ENCODE peak calls at places on chromosomes 11 and 22, in eight cellular contexts. One of them, this sample, is unnamed.

GRCh38 chr11:106288057-106288456 is 210.6 kb downstream of the AASDHPPT start:
- DNase-seq in activated T-helper 1 cell treated with Interleukin-2 at 50 U/mL for 16 hours: no peak
- DNase-seq in HCEC 1CT: no peak
- DNase-seq in brain microvascular endothelial cell: no peak
- DNase-seq in caudate nucleus: no peak
- DNase-seq in hepatocyte: no peak
- DNase-seq in HS-5: no peak
- DNase-seq in neural progenitor cell: no peak
- DNase-seq in this sample: no peak

GRCh38 chr11:61035086-61035835 is 63.8 kb downstream of the CD6 start:
- DNase-seq in hepatocyte: no peak
- DNase-seq in activated T-helper 1 cell treated with Interleukin-2 at 50 U/mL for 16 hours: no peak
- DNase-seq in brain microvascular endothelial cell: no peak
- DNase-seq in HCEC 1CT: no peak
- DNase-seq in neural progenitor cell: no peak
- DNase-seq in caudate nucleus: no peak
- DNase-seq in HS-5: no peak
- DNase-seq in this sample: no peak

GRCh38 chr22:26718488-26718887 is 61.1 kb downstream of the MIAT start:
- DNase-seq in HS-5: no peak
- DNase-seq in hepatocyte: no peak
- DNase-seq in neural progenitor cell: no peak
- DNase-seq in brain microvascular endothelial cell: no peak
- DNase-seq in caudate nucleus: no peak
- DNase-seq in HCEC 1CT: no peak
- DNase-seq in activated T-helper 1 cell treated with Interleukin-2 at 50 U/mL for 16 hours: no peak
- DNase-seq in this sample: no peak

GRCh38 chr22:37803636-37804371 is 3.9 kb upstream of the GCAT start:
- DNase-seq in brain microvascular endothelial cell: no peak
- DNase-seq in neural progenitor cell: peak
- DNase-seq in HS-5: no peak
- DNase-seq in caudate nucleus: no peak
- DNase-seq in activated T-helper 1 cell treated with Interleukin-2 at 50 U/mL for 16 hours: no peak
- DNase-seq in hepatocyte: no peak
- DNase-seq in HCEC 1CT: no peak
- DNase-seq in this sample: no peak

GRCh38 chr11:57474017-57474750 is 13.9 kb downstream of the RTN4RL2 start:
- DNase-seq in HCEC 1CT: peak
- DNase-seq in activated T-helper 1 cell treated with Interleukin-2 at 50 U/mL for 16 hours: no peak
- DNase-seq in neural progenitor cell: no peak
- DNase-seq in caudate nucleus: no peak
- DNase-seq in brain microvascular endothelial cell: no peak
- DNase-seq in HS-5: no peak
- DNase-seq in hepatocyte: no peak
- DNase-seq in this sample: no peak

GRCh38 chr22:42841444-42841843 is 15.6 kb downstream of the ARFGAP3 start:
- DNase-seq in hepatocyte: no peak
- DNase-seq in neural progenitor cell: no peak
- DNase-seq in caudate nucleus: no peak
- DNase-seq in HS-5: peak
- DNase-seq in HCEC 1CT: no peak
- DNase-seq in activated T-helper 1 cell treated with Interleukin-2 at 50 U/mL for 16 hours: no peak
- DNase-seq in brain microvascular endothelial cell: peak
- DNase-seq in this sample: no peak

GRCh38 chr11:78659326-78660319 is 85.0 kb upstream of the NARS2 start:
- DNase-seq in brain microvascular endothelial cell: no peak
- DNase-seq in hepatocyte: no peak
- DNase-seq in HCEC 1CT: no peak
- DNase-seq in activated T-helper 1 cell treated with Interleukin-2 at 50 U/mL for 16 hours: no peak
- DNase-seq in neural progenitor cell: no peak
- DNase-seq in HS-5: no peak
- DNase-seq in caudate nucleus: no peak
- DNase-seq in this sample: no peak

GRCh38 chr22:46043339-46043738 is 66.4 kb upstream of the WNT7B start:
- DNase-seq in HCEC 1CT: no peak
- DNase-seq in brain microvascular endothelial cell: no peak
- DNase-seq in caudate nucleus: no peak
- DNase-seq in hepatocyte: no peak
- DNase-seq in neural progenitor cell: no peak
- DNase-seq in HS-5: no peak
- DNase-seq in activated T-helper 1 cell treated with Interleukin-2 at 50 U/mL for 16 hours: no peak
- DNase-seq in this sample: no peak

GRCh38 chr11:45900916-45901617 is 6.0 kb downstream of the FREY1 start:
- DNase-seq in HCEC 1CT: no peak
- DNase-seq in brain microvascular endothelial cell: no peak
- DNase-seq in neural progenitor cell: peak
- DNase-seq in HS-5: no peak
- DNase-seq in hepatocyte: no peak
- DNase-seq in caudate nucleus: peak
- DNase-seq in activated T-helper 1 cell treated with Interleukin-2 at 50 U/mL for 16 hours: no peak
- DNase-seq in this sample: no peak

GRCh38 chr22:31942091-31942490 is 2.2 kb upstream of the YWHAH start:
- DNase-seq in caudate nucleus: no peak
- DNase-seq in HS-5: no peak
- DNase-seq in hepatocyte: no peak
- DNase-seq in HCEC 1CT: no peak
- DNase-seq in activated T-helper 1 cell treated with Interleukin-2 at 50 U/mL for 16 hours: no peak
- DNase-seq in brain microvascular endothelial cell: no peak
- DNase-seq in neural progenitor cell: no peak
- DNase-seq in this sample: no peak

GRCh38 chr11:11998091-11998781 is 10.2 kb downstream of the DKK3 start:
- DNase-seq in hepatocyte: no peak
- DNase-seq in neural progenitor cell: no peak
- DNase-seq in brain microvascular endothelial cell: peak
- DNase-seq in activated T-helper 1 cell treated with Interleukin-2 at 50 U/mL for 16 hours: no peak
- DNase-seq in HCEC 1CT: peak
- DNase-seq in HS-5: peak
- DNase-seq in caudate nucleus: no peak
- DNase-seq in this sample: peak

GRCh38 chr11:77075425-77075905 is 8.7 kb downstream of the CAPN5 start:
- DNase-seq in caudate nucleus: no peak
- DNase-seq in HCEC 1CT: no peak
- DNase-seq in neural progenitor cell: no peak
- DNase-seq in brain microvascular endothelial cell: no peak
- DNase-seq in HS-5: no peak
- DNase-seq in activated T-helper 1 cell treated with Interleukin-2 at 50 U/mL for 16 hours: no peak
- DNase-seq in hepatocyte: peak
- DNase-seq in this sample: no peak

GRCh38 chr11:29029452-29029851 is 921.3 kb downstream of the METTL15 start:
- DNase-seq in HCEC 1CT: no peak
- DNase-seq in caudate nucleus: no peak
- DNase-seq in brain microvascular endothelial cell: no peak
- DNase-seq in neural progenitor cell: no peak
- DNase-seq in activated T-helper 1 cell treated with Interleukin-2 at 50 U/mL for 16 hours: no peak
- DNase-seq in HS-5: no peak
- DNase-seq in hepatocyte: no peak
- DNase-seq in this sample: no peak

GRCh38 chr11:134050541-134051383 is 18.1 kb upstream of the JAM3 start:
- DNase-seq in neural progenitor cell: peak
- DNase-seq in HS-5: no peak
- DNase-seq in hepatocyte: peak
- DNase-seq in caudate nucleus: peak
- DNase-seq in HCEC 1CT: peak
- DNase-seq in brain microvascular endothelial cell: peak
- DNase-seq in activated T-helper 1 cell treated with Interleukin-2 at 50 U/mL for 16 hours: peak
- DNase-seq in this sample: no peak

GRCh38 chr22:38504731-38505594 is 1.1 kb downstream of the DDX17 start:
- DNase-seq in activated T-helper 1 cell treated with Interleukin-2 at 50 U/mL for 16 hours: peak
- DNase-seq in caudate nucleus: no peak
- DNase-seq in HS-5: no peak
- DNase-seq in neural progenitor cell: peak
- DNase-seq in hepatocyte: peak
- DNase-seq in HCEC 1CT: peak
- DNase-seq in brain microvascular endothelial cell: peak
- DNase-seq in this sample: no peak

GRCh38 chr22:31625661-31626426 is 36.2 kb downstream of the PISD start:
- DNase-seq in hepatocyte: peak
- DNase-seq in HCEC 1CT: no peak
- DNase-seq in activated T-helper 1 cell treated with Interleukin-2 at 50 U/mL for 16 hours: no peak
- DNase-seq in HS-5: no peak
- DNase-seq in caudate nucleus: peak
- DNase-seq in brain microvascular endothelial cell: peak
- DNase-seq in neural progenitor cell: peak
- DNase-seq in this sample: no peak

GRCh38 chr11:95419915-95420314 is 188.9 kb upstream of the SESN3 start:
- DNase-seq in brain microvascular endothelial cell: peak
- DNase-seq in neural progenitor cell: no peak
- DNase-seq in caudate nucleus: no peak
- DNase-seq in HS-5: peak
- DNase-seq in activated T-helper 1 cell treated with Interleukin-2 at 50 U/mL for 16 hours: no peak
- DNase-seq in HCEC 1CT: peak
- DNase-seq in hepatocyte: peak
- DNase-seq in this sample: no peak

GRCh38 chr11:93225642-93226041 is 27.9 kb upstream of the SLC36A4 start:
- DNase-seq in neural progenitor cell: no peak
- DNase-seq in brain microvascular endothelial cell: no peak
- DNase-seq in HS-5: no peak
- DNase-seq in hepatocyte: no peak
- DNase-seq in HCEC 1CT: peak
- DNase-seq in activated T-helper 1 cell treated with Interleukin-2 at 50 U/mL for 16 hours: no peak
- DNase-seq in caudate nucleus: peak
- DNase-seq in this sample: no peak

GRCh38 chr11:65089621-65090020 is 5.6 kb downstream of the ZFPL1 start:
- DNase-seq in HCEC 1CT: no peak
- DNase-seq in hepatocyte: no peak
- DNase-seq in HS-5: no peak
- DNase-seq in caudate nucleus: no peak
- DNase-seq in neural progenitor cell: no peak
- DNase-seq in brain microvascular endothelial cell: no peak
- DNase-seq in activated T-helper 1 cell treated with Interleukin-2 at 50 U/mL for 16 hours: no peak
- DNase-seq in this sample: no peak

GRCh38 chr11:33827206-33827605 is 52.9 kb upstream of the FBXO3 start:
- DNase-seq in HS-5: no peak
- DNase-seq in HCEC 1CT: no peak
- DNase-seq in neural progenitor cell: no peak
- DNase-seq in hepatocyte: no peak
- DNase-seq in activated T-helper 1 cell treated with Interleukin-2 at 50 U/mL for 16 hours: no peak
- DNase-seq in caudate nucleus: peak
- DNase-seq in brain microvascular endothelial cell: no peak
- DNase-seq in this sample: no peak

GRCh38 chr11:16093889-16094653 is 262.3 kb downstream of the SOX6 start:
- DNase-seq in hepatocyte: no peak
- DNase-seq in activated T-helper 1 cell treated with Interleukin-2 at 50 U/mL for 16 hours: no peak
- DNase-seq in caudate nucleus: no peak
- DNase-seq in HCEC 1CT: no peak
- DNase-seq in brain microvascular endothelial cell: no peak
- DNase-seq in HS-5: no peak
- DNase-seq in neural progenitor cell: no peak
- DNase-seq in this sample: no peak

GRCh38 chr11:118313242-118313641 is 8.7 kb downstream of the CD3E start:
- DNase-seq in hepatocyte: no peak
- DNase-seq in activated T-helper 1 cell treated with Interleukin-2 at 50 U/mL for 16 hours: no peak
- DNase-seq in brain microvascular endothelial cell: no peak
- DNase-seq in HCEC 1CT: no peak
- DNase-seq in caudate nucleus: no peak
- DNase-seq in neural progenitor cell: no peak
- DNase-seq in HS-5: no peak
- DNase-seq in this sample: no peak

GRCh38 chr22:30198152-30198845 is 48.3 kb downstream of the LIF start:
- DNase-seq in activated T-helper 1 cell treated with Interleukin-2 at 50 U/mL for 16 hours: no peak
- DNase-seq in hepatocyte: no peak
- DNase-seq in HS-5: no peak
- DNase-seq in caudate nucleus: no peak
- DNase-seq in neural progenitor cell: no peak
- DNase-seq in HCEC 1CT: no peak
- DNase-seq in brain microvascular endothelial cell: no peak
- DNase-seq in this sample: no peak

GRCh38 chr11:77211594-77212251 is 83.7 kb downstream of the MYO7A start:
- DNase-seq in neural progenitor cell: peak
- DNase-seq in caudate nucleus: no peak
- DNase-seq in activated T-helper 1 cell treated with Interleukin-2 at 50 U/mL for 16 hours: no peak
- DNase-seq in HCEC 1CT: no peak
- DNase-seq in HS-5: no peak
- DNase-seq in brain microvascular endothelial cell: no peak
- DNase-seq in hepatocyte: no peak
- DNase-seq in this sample: no peak

GRCh38 chr22:19410941-19411689 is 20.4 kb downstream of the HIRA start:
- DNase-seq in hepatocyte: no peak
- DNase-seq in neural progenitor cell: no peak
- DNase-seq in caudate nucleus: no peak
- DNase-seq in HCEC 1CT: no peak
- DNase-seq in brain microvascular endothelial cell: no peak
- DNase-seq in HS-5: no peak
- DNase-seq in activated T-helper 1 cell treated with Interleukin-2 at 50 U/mL for 16 hours: no peak
- DNase-seq in this sample: no peak

GRCh38 chr22:27543460-27543859 is 258.1 kb downstream of the MN1 start:
- DNase-seq in caudate nucleus: no peak
- DNase-seq in hepatocyte: no peak
- DNase-seq in neural progenitor cell: no peak
- DNase-seq in HCEC 1CT: no peak
- DNase-seq in brain microvascular endothelial cell: no peak
- DNase-seq in HS-5: no peak
- DNase-seq in activated T-helper 1 cell treated with Interleukin-2 at 50 U/mL for 16 hours: no peak
- DNase-seq in this sample: no peak

GRCh38 chr22:50184004-50184461 is 1.7 kb upstream of the TRABD start:
- DNase-seq in neural progenitor cell: peak
- DNase-seq in caudate nucleus: no peak
- DNase-seq in activated T-helper 1 cell treated with Interleukin-2 at 50 U/mL for 16 hours: no peak
- DNase-seq in HCEC 1CT: peak
- DNase-seq in brain microvascular endothelial cell: no peak
- DNase-seq in hepatocyte: peak
- DNase-seq in HS-5: no peak
- DNase-seq in this sample: no peak

GRCh38 chr11:65112551-65113360 is 1.1 kb downstream of the TM7SF2 start:
- DNase-seq in activated T-helper 1 cell treated with Interleukin-2 at 50 U/mL for 16 hours: peak
- DNase-seq in caudate nucleus: peak
- DNase-seq in hepatocyte: peak
- DNase-seq in brain microvascular endothelial cell: no peak
- DNase-seq in neural progenitor cell: peak
- DNase-seq in HCEC 1CT: peak
- DNase-seq in HS-5: no peak
- DNase-seq in this sample: no peak

GRCh38 chr11:6321961-6322362 is 1.7 kb upstream of the CAVIN3 start:
- DNase-seq in caudate nucleus: no peak
- DNase-seq in hepatocyte: no peak
- DNase-seq in brain microvascular endothelial cell: peak
- DNase-seq in HS-5: peak
- DNase-seq in activated T-helper 1 cell treated with Interleukin-2 at 50 U/mL for 16 hours: no peak
- DNase-seq in HCEC 1CT: peak
- DNase-seq in neural progenitor cell: peak
- DNase-seq in this sample: peak

GRCh38 chr22:48103126-48103875 is 1340.9 kb downstream of the TBC1D22A start:
- DNase-seq in hepatocyte: no peak
- DNase-seq in brain microvascular endothelial cell: no peak
- DNase-seq in neural progenitor cell: no peak
- DNase-seq in caudate nucleus: no peak
- DNase-seq in HCEC 1CT: no peak
- DNase-seq in HS-5: no peak
- DNase-seq in activated T-helper 1 cell treated with Interleukin-2 at 50 U/mL for 16 hours: no peak
- DNase-seq in this sample: no peak

GRCh38 chr11:70084046-70084984 is 6.2 kb downstream of the ANO1 start:
- DNase-seq in hepatocyte: no peak
- DNase-seq in brain microvascular endothelial cell: no peak
- DNase-seq in HCEC 1CT: no peak
- DNase-seq in HS-5: no peak
- DNase-seq in activated T-helper 1 cell treated with Interleukin-2 at 50 U/mL for 16 hours: no peak
- DNase-seq in caudate nucleus: no peak
- DNase-seq in neural progenitor cell: no peak
- DNase-seq in this sample: no peak

GRCh38 chr11:99352642-99353041 is 331.9 kb downstream of the CNTN5 start:
- DNase-seq in hepatocyte: no peak
- DNase-seq in brain microvascular endothelial cell: no peak
- DNase-seq in HCEC 1CT: no peak
- DNase-seq in HS-5: no peak
- DNase-seq in neural progenitor cell: no peak
- DNase-seq in activated T-helper 1 cell treated with Interleukin-2 at 50 U/mL for 16 hours: no peak
- DNase-seq in caudate nucleus: no peak
- DNase-seq in this sample: no peak

This sample was measured in BJ.